ENCODE peak calls at places on chromosomes 7 and 10, in four cellular contexts. M, J, I and C are unnamed samples. For H3K4me1, the result is how much of the 10 kb centered on the place peaks cover.

GRCh38 chr10:69439813-69440506 is 11.3 kb upstream of the TSPAN15 start:
- DNase-seq in M (peak), J (no peak), I (peak), C (no peak)

GRCh38 chr7:93821463-93821862 is 69.1 kb downstream of the TFPI2 start:
- DNase-seq in M (no peak), J (no peak), I (no peak), C (no peak)

GRCh38 chr7:102097601-102098161 is 189.0 kb upstream of the SH2B2 start:
- DNase-seq in M (no peak), J (no peak), I (no peak), C (no peak)

GRCh38 chr10:124560377-124560776 is 98.8 kb downstream of the LHPP start:
- DNase-seq in M (peak), J (peak), I (no peak), C (peak)

GRCh38 chr10:32065871-32066270 is 9.6 kb upstream of the KIF5B start:
- DNase-seq in M (peak), J (no peak), I (no peak), C (no peak)

GRCh38 chr7:113519447-113519846 is 399.4 kb downstream of the PPP1R3A start:
- DNase-seq in M (no peak), J (no peak), I (no peak), C (no peak)

GRCh38 chr7:100691676-100692577 is 2.1 kb downstream of the GIGYF1 start:
- DNase-seq in M (peak), J (peak), I (peak), C (peak)

GRCh38 chr7:93150200-93150835 is 2.1 kb upstream of the SAMD9L start:
- DNase-seq in M (no peak), J (no peak), I (no peak), C (no peak)

GRCh38 chr10:70097459-70097858 is 35.2 kb downstream of the AIFM2 start:
- DNase-seq in M (no peak), J (no peak), I (no peak), C (no peak)

GRCh38 chr10:60444494-60445064 is 54.9 kb upstream of the ANK3 start:
- DNase-seq in M (peak), J (no peak), I (no peak), C (no peak)

GRCh38 chr10:43354325-43354635 is 17.2 kb upstream of the FXYD4 start:
- DNase-seq in M (no peak), J (no peak), I (no peak), C (no peak)

GRCh38 chr7:29109815-29110385 is 36.4 kb downstream of the CPVL start:
- DNase-seq in M (no peak), J (no peak), I (no peak), C (no peak)

GRCh38 chr7:29115130-29115529 is 31.2 kb downstream of the CPVL start:
- DNase-seq in M (no peak), J (no peak), I (no peak), C (no peak)

GRCh38 chr7:29113384-29114102 is 32.8 kb downstream of the CPVL start:
- DNase-seq in M (peak), J (no peak), I (peak), C (peak)

GRCh38 chr7:29115753-29116152 is 30.6 kb downstream of the CPVL start:
- DNase-seq in M (no peak), J (no peak), I (peak), C (no peak)

DNA sequence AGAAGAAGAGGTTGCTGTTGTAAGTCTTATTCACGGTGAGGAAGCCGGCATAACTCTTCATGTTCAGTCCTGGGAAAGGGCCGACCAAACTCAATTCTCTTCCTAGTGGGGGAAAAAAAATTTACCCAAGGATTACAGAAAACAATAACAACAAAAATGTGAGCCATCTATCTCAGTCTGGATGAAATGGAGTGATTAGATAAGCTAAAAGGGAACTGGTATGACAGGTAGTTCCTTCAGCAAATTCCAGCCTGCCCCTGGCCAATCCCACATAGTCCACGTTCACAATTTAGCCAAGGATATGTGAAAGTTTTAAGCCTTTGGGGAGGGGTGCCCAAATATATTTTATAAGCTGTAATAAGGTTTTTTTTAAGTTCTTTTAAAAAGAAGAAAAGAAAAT is 33.6 kb downstream of the CPVL start:
- DNase-seq in M (no peak), J (no peak), I (no peak), C (no peak)
- H3K4me1 ChIP-seq in M (under half), J (half or more), I (under half), C (under half)

GRCh38 chr7:47572939-47573757 is 8.8 kb downstream of the TNS3 start:
- DNase-seq in M (no peak), J (no peak), I (peak), C (no peak)

GRCh38 chr7:47576909-47577255 is 5.0 kb downstream of the TNS3 start:
- DNase-seq in M (no peak), J (no peak), I (no peak), C (no peak)

GRCh38 chr7:47573758-47574472 is 8.0 kb downstream of the TNS3 start:
- DNase-seq in M (peak), J (no peak), I (no peak), C (no peak)

GRCh38 chr7:47576031-47576908 is 5.6 kb downstream of the TNS3 start:
- DNase-seq in M (peak), J (peak), I (peak), C (peak)

DNA sequence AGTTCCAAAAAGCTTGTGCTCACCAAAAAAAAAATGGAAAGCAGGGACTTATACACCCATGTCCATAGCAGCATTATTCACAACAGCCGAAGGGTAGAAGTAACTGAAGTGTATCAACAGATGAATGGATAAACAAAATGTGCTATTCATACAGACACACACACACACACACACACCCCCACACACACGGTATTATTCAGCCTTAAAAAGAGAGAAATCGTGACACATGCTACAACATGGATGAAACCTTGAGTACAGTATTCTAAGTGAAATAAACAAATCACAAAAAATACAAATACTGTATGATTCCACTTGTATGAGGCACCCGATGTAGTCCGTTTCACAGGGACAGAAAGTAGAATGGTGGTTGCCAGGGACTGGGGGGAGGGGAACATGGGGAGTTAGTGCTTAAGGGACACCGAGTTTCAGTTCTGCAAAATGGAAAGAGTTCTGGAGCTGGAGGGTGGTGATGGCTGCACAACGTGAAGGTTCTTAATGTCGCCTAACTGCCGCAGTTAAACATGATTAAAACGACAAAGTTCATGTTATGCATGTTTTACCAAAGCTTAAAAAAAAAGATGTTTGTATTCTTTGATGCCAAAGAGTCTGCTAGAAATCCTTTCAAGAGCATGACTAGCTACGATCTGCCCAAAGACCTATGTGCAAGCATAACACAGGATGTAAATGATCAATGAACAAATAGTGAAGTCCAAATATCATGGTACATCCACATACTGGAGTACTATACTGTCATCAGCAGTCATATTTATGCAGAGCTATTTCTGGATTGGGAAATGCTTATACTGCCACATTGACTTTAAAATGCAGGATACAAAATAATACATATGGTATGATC is 7.2 kb downstream of the TNS3 start:
- DNase-seq in M (no peak), J (peak), I (no peak), C (peak)
- H3K4me1 ChIP-seq in M (under half), J (half or more), I (under half), C (half or more)

GRCh38 chr10:45000764-45001381 is at the start of gene ZNF22:
- DNase-seq in M (peak), J (peak), I (peak), C (peak)
- H3K4me1 ChIP-seq in M (under half), J (half or more), I (under half), C (under half)

GRCh38 chr10:77591238-77591880 is 46.2 kb downstream of the KCNMA1 start:
- DNase-seq in M (no peak), J (no peak), I (no peak), C (no peak)
- H3K4me1 ChIP-seq in M (under half), J (under half), I (under half), C (under half)

GRCh38 chr7:43645699-43646226 is 62.9 kb downstream of the STK17A start:
- DNase-seq in M (no peak), J (no peak), I (no peak), C (no peak)

GRCh38 chr7:43647772-43648643 is 65.1 kb downstream of the STK17A start:
- DNase-seq in M (peak), J (peak), I (peak), C (no peak)

GRCh38 chr7:43648725-43649406 is 66.0 kb downstream of the STK17A start:
- DNase-seq in M (peak), J (no peak), I (no peak), C (no peak)

GRCh38 chr7:43647314-43647691 is 64.4 kb downstream of the STK17A start:
- DNase-seq in M (peak), J (no peak), I (peak), C (no peak)

GRCh38 chr7:43646603-43647313 is 63.9 kb downstream of the STK17A start:
- DNase-seq in M (peak), J (no peak), I (peak), C (no peak)
- H3K4me1 ChIP-seq in M (under half), J (half or more), I (under half), C (under half)

DNA sequence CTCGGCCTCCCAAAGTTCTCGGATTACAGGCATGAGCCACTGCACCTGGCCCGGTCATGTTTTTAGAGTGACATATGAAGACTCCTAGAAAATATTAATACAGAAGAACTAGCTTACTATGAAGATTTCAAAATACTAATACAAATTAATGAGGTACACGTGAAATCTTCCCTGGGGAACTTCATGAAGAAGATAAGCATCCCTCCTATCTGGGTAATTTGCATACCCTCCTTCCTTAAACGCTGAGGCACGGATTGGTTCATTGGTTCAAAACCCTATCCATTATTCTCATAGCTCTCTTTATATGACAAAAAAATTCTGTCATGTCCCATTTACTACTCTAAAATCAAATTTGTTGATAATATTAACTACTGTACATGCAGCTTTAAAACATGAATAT is 224.8 kb upstream of the KLF14 start:
- DNase-seq in M (no peak), J (no peak), I (no peak), C (no peak)
- H3K4me1 ChIP-seq in M (under half), J (half or more), I (under half), C (under half)

GRCh38 chr7:12401538-12402364 is 1.9 kb downstream of the VWDE start:
- DNase-seq in M (no peak), J (no peak), I (no peak), C (no peak)

GRCh38 chr7:12397671-12398070 is 6.0 kb downstream of the VWDE start:
- DNase-seq in M (no peak), J (no peak), I (no peak), C (no peak)

GRCh38 chr7:12403287-12404181 is at the start of gene VWDE:
- DNase-seq in M (peak), J (no peak), I (peak), C (peak)

GRCh38 chr7:12398186-12398585 is 5.5 kb downstream of the VWDE start:
- DNase-seq in M (no peak), J (no peak), I (no peak), C (no peak)

DNA sequence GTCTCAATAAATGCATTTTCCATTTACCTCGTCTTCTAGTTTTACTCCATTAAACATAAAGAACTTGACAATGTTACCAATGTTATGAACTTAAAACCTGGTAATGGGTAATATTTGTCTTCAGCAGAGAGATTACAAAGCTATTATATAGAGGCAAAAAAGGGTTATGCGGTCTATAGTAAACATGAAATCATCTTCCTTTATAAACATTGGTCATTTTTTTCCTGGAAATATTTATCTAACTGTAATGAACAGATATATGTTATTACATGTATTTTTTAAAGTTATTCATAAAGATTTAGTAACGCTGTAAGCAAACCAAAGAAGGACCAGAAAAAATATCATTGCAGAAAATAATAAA is 1.3 kb downstream of the VWDE start:
- DNase-seq in M (no peak), J (no peak), I (no peak), C (no peak)
- H3K4me1 ChIP-seq in M (under half), J (under half), I (under half), C (under half)

DNA sequence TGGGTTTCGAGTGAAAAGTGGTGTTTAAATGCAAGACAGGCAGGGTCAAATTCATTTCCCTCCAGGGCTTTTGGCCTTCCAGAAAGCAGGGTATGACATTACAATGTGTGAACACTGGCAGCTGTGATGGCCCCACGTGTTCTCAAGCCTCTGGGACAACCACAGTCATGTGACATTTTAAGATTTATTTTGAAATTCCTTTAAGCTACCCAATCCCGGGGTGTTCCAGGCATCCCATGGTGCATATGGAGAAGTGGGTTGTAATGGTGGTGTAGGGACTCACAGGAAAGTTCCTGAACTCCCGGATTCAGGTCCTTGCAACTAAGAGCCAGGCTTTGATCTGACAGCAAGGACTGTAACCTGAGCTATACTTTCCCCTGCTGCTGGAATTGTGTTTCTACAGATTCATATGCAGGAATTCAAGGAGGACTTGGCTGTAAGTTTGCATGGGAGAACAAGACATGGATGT is 46.7 kb downstream of the INSYN2A start:
- DNase-seq in M (peak), J (no peak), I (peak), C (no peak)
- H3K4me1 ChIP-seq in M (under half), J (under half), I (under half), C (under half)